ENCODE peak calls at places on chromosomes 5 and 9, in eight cellular contexts. One of them, this sample, is unnamed.
A peak's percentile ranks its signal among the peaks of the same experiment; 100 is the strongest.

GRCh38 chr5:72280655-72281069 is 39.4 kb downstream of the MRPS27 start:
- DNase-seq in neuronal stem cell: no peak
- DNase-seq in astrocyte of the spinal cord: peak; percentile 72
- DNase-seq in GM03348: peak; percentile 56
- DNase-seq in stimulated activated CD8-positive, alpha-beta memory T cell treated with anti-CD3 and anti-CD28 coated beads, Interleukin-4, amount 100 ng/mL, for 24 hours: no peak
- DNase-seq in stimulated activated CD4-positive, alpha-beta T cell treated with anti-CD3 and anti-CD28 coated beads, Interleukin-15, amount 100 ng/mL, for 1 hour: no peak
- DNase-seq in GM23248: peak; percentile 70
- DNase-seq in bronchial epithelial cell: peak; percentile 33
- DNase-seq in this sample: no peak

GRCh38 chr9:121786998-121787422 is 135.6 kb downstream of the DAB2IP start:
- DNase-seq in neuronal stem cell: no peak
- DNase-seq in astrocyte of the spinal cord: no peak
- DNase-seq in GM03348: no peak
- DNase-seq in stimulated activated CD8-positive, alpha-beta memory T cell treated with anti-CD3 and anti-CD28 coated beads, Interleukin-4, amount 100 ng/mL, for 24 hours: no peak
- DNase-seq in stimulated activated CD4-positive, alpha-beta T cell treated with anti-CD3 and anti-CD28 coated beads, Interleukin-15, amount 100 ng/mL, for 1 hour: no peak
- DNase-seq in GM23248: no peak
- DNase-seq in bronchial epithelial cell: no peak
- DNase-seq in this sample: no peak

GRCh38 chr5:16889203-16889971 is 46.7 kb downstream of the MYO10 start:
- DNase-seq in neuronal stem cell: no peak
- DNase-seq in astrocyte of the spinal cord: peak; percentile 82
- DNase-seq in GM03348: peak; percentile 33
- DNase-seq in stimulated activated CD8-positive, alpha-beta memory T cell treated with anti-CD3 and anti-CD28 coated beads, Interleukin-4, amount 100 ng/mL, for 24 hours: no peak
- DNase-seq in stimulated activated CD4-positive, alpha-beta T cell treated with anti-CD3 and anti-CD28 coated beads, Interleukin-15, amount 100 ng/mL, for 1 hour: no peak
- DNase-seq in GM23248: peak; percentile 40
- DNase-seq in bronchial epithelial cell: peak; percentile 42
- DNase-seq in this sample: peak; percentile 93

GRCh38 chr9:134855900-134856377 is 24.7 kb upstream of the FCN2 start:
- DNase-seq in neuronal stem cell: no peak
- DNase-seq in astrocyte of the spinal cord: no peak
- DNase-seq in GM03348: no peak
- DNase-seq in stimulated activated CD8-positive, alpha-beta memory T cell treated with anti-CD3 and anti-CD28 coated beads, Interleukin-4, amount 100 ng/mL, for 24 hours: no peak
- DNase-seq in stimulated activated CD4-positive, alpha-beta T cell treated with anti-CD3 and anti-CD28 coated beads, Interleukin-15, amount 100 ng/mL, for 1 hour: no peak
- DNase-seq in GM23248: no peak
- DNase-seq in bronchial epithelial cell: no peak
- DNase-seq in this sample: no peak

GRCh38 chr5:141734501-141735231 is 52.6 kb upstream of the ARAP3 start:
- DNase-seq in neuronal stem cell: peak; percentile 72
- DNase-seq in astrocyte of the spinal cord: peak; percentile 54
- DNase-seq in GM03348: peak; percentile 89
- DNase-seq in stimulated activated CD8-positive, alpha-beta memory T cell treated with anti-CD3 and anti-CD28 coated beads, Interleukin-4, amount 100 ng/mL, for 24 hours: no peak
- DNase-seq in stimulated activated CD4-positive, alpha-beta T cell treated with anti-CD3 and anti-CD28 coated beads, Interleukin-15, amount 100 ng/mL, for 1 hour: no peak
- DNase-seq in GM23248: peak; percentile 78
- DNase-seq in bronchial epithelial cell: peak; percentile 70
- DNase-seq in this sample: no peak

GRCh38 chr5:73701566-73701965 is 75.6 kb downstream of the ARHGEF28 start:
- DNase-seq in neuronal stem cell: no peak
- DNase-seq in astrocyte of the spinal cord: no peak
- DNase-seq in GM03348: no peak
- DNase-seq in stimulated activated CD8-positive, alpha-beta memory T cell treated with anti-CD3 and anti-CD28 coated beads, Interleukin-4, amount 100 ng/mL, for 24 hours: no peak
- DNase-seq in stimulated activated CD4-positive, alpha-beta T cell treated with anti-CD3 and anti-CD28 coated beads, Interleukin-15, amount 100 ng/mL, for 1 hour: no peak
- DNase-seq in GM23248: peak; percentile 30
- DNase-seq in bronchial epithelial cell: peak; percentile 95
- DNase-seq in this sample: peak; percentile 69

GRCh38 chr5:1118231-1118698 is 6.4 kb upstream of the SLC12A7 start:
- DNase-seq in neuronal stem cell: no peak
- DNase-seq in astrocyte of the spinal cord: no peak
- DNase-seq in GM03348: no peak
- DNase-seq in stimulated activated CD8-positive, alpha-beta memory T cell treated with anti-CD3 and anti-CD28 coated beads, Interleukin-4, amount 100 ng/mL, for 24 hours: no peak
- DNase-seq in stimulated activated CD4-positive, alpha-beta T cell treated with anti-CD3 and anti-CD28 coated beads, Interleukin-15, amount 100 ng/mL, for 1 hour: no peak
- DNase-seq in GM23248: no peak
- DNase-seq in bronchial epithelial cell: peak; percentile 47
- DNase-seq in this sample: no peak

GRCh38 chr9:121445986-121446385 is 53.7 kb downstream of the GGTA1 start:
- DNase-seq in neuronal stem cell: no peak
- DNase-seq in astrocyte of the spinal cord: no peak
- DNase-seq in GM03348: no peak
- DNase-seq in stimulated activated CD8-positive, alpha-beta memory T cell treated with anti-CD3 and anti-CD28 coated beads, Interleukin-4, amount 100 ng/mL, for 24 hours: no peak
- DNase-seq in stimulated activated CD4-positive, alpha-beta T cell treated with anti-CD3 and anti-CD28 coated beads, Interleukin-15, amount 100 ng/mL, for 1 hour: no peak
- DNase-seq in GM23248: no peak
- DNase-seq in bronchial epithelial cell: no peak
- DNase-seq in this sample: no peak

GRCh38 chr5:136722581-136722980 is 357.2 kb upstream of the TRPC7 start:
- DNase-seq in neuronal stem cell: no peak
- DNase-seq in astrocyte of the spinal cord: no peak
- DNase-seq in GM03348: no peak
- DNase-seq in stimulated activated CD8-positive, alpha-beta memory T cell treated with anti-CD3 and anti-CD28 coated beads, Interleukin-4, amount 100 ng/mL, for 24 hours: no peak
- DNase-seq in stimulated activated CD4-positive, alpha-beta T cell treated with anti-CD3 and anti-CD28 coated beads, Interleukin-15, amount 100 ng/mL, for 1 hour: no peak
- DNase-seq in GM23248: no peak
- DNase-seq in bronchial epithelial cell: no peak
- DNase-seq in this sample: no peak

GRCh38 chr5:66871651-66872050 is 275.5 kb downstream of the MAST4 start:
- DNase-seq in neuronal stem cell: no peak
- DNase-seq in astrocyte of the spinal cord: no peak
- DNase-seq in GM03348: no peak
- DNase-seq in stimulated activated CD8-positive, alpha-beta memory T cell treated with anti-CD3 and anti-CD28 coated beads, Interleukin-4, amount 100 ng/mL, for 24 hours: no peak
- DNase-seq in stimulated activated CD4-positive, alpha-beta T cell treated with anti-CD3 and anti-CD28 coated beads, Interleukin-15, amount 100 ng/mL, for 1 hour: no peak
- DNase-seq in GM23248: no peak
- DNase-seq in bronchial epithelial cell: no peak
- DNase-seq in this sample: no peak

GRCh38 chr9:25602366-25603044 is 75.7 kb downstream of the TUSC1 start:
- DNase-seq in neuronal stem cell: no peak
- DNase-seq in astrocyte of the spinal cord: no peak
- DNase-seq in GM03348: no peak
- DNase-seq in stimulated activated CD8-positive, alpha-beta memory T cell treated with anti-CD3 and anti-CD28 coated beads, Interleukin-4, amount 100 ng/mL, for 24 hours: no peak
- DNase-seq in stimulated activated CD4-positive, alpha-beta T cell treated with anti-CD3 and anti-CD28 coated beads, Interleukin-15, amount 100 ng/mL, for 1 hour: no peak
- DNase-seq in GM23248: no peak
- DNase-seq in bronchial epithelial cell: peak; percentile 21
- DNase-seq in this sample: peak; percentile 86

GRCh38 chr5:175282611-175283225 is 161.3 kb downstream of the DRD1 start:
- DNase-seq in neuronal stem cell: no peak
- DNase-seq in astrocyte of the spinal cord: no peak
- DNase-seq in GM03348: no peak
- DNase-seq in stimulated activated CD8-positive, alpha-beta memory T cell treated with anti-CD3 and anti-CD28 coated beads, Interleukin-4, amount 100 ng/mL, for 24 hours: no peak
- DNase-seq in stimulated activated CD4-positive, alpha-beta T cell treated with anti-CD3 and anti-CD28 coated beads, Interleukin-15, amount 100 ng/mL, for 1 hour: no peak
- DNase-seq in GM23248: no peak
- DNase-seq in bronchial epithelial cell: peak; percentile 56
- DNase-seq in this sample: no peak

GRCh38 chr5:31408814-31409213 is 123.1 kb downstream of the DROSHA start:
- DNase-seq in neuronal stem cell: no peak
- DNase-seq in astrocyte of the spinal cord: peak; percentile 63
- DNase-seq in GM03348: peak; percentile 44
- DNase-seq in stimulated activated CD8-positive, alpha-beta memory T cell treated with anti-CD3 and anti-CD28 coated beads, Interleukin-4, amount 100 ng/mL, for 24 hours: no peak
- DNase-seq in stimulated activated CD4-positive, alpha-beta T cell treated with anti-CD3 and anti-CD28 coated beads, Interleukin-15, amount 100 ng/mL, for 1 hour: no peak
- DNase-seq in GM23248: peak; percentile 72
- DNase-seq in bronchial epithelial cell: peak; percentile 98
- DNase-seq in this sample: no peak

GRCh38 chr9:118401551-118401950 is 697.3 kb downstream of the TLR4 start:
- DNase-seq in neuronal stem cell: no peak
- DNase-seq in astrocyte of the spinal cord: no peak
- DNase-seq in GM03348: no peak
- DNase-seq in stimulated activated CD8-positive, alpha-beta memory T cell treated with anti-CD3 and anti-CD28 coated beads, Interleukin-4, amount 100 ng/mL, for 24 hours: no peak
- DNase-seq in stimulated activated CD4-positive, alpha-beta T cell treated with anti-CD3 and anti-CD28 coated beads, Interleukin-15, amount 100 ng/mL, for 1 hour: no peak
- DNase-seq in GM23248: no peak
- DNase-seq in bronchial epithelial cell: no peak
- DNase-seq in this sample: no peak

GRCh38 chr9:133027134-133027533 is 3.7 kb upstream of the GTF3C5 start:
- DNase-seq in neuronal stem cell: no peak
- DNase-seq in astrocyte of the spinal cord: no peak
- DNase-seq in GM03348: no peak
- DNase-seq in stimulated activated CD8-positive, alpha-beta memory T cell treated with anti-CD3 and anti-CD28 coated beads, Interleukin-4, amount 100 ng/mL, for 24 hours: no peak
- DNase-seq in stimulated activated CD4-positive, alpha-beta T cell treated with anti-CD3 and anti-CD28 coated beads, Interleukin-15, amount 100 ng/mL, for 1 hour: no peak
- DNase-seq in GM23248: no peak
- DNase-seq in bronchial epithelial cell: no peak
- DNase-seq in this sample: no peak

GRCh38 chr5:122403256-122403655 is 91.2 kb downstream of the SNCAIP start:
- DNase-seq in neuronal stem cell: no peak
- DNase-seq in astrocyte of the spinal cord: no peak
- DNase-seq in GM03348: no peak
- DNase-seq in stimulated activated CD8-positive, alpha-beta memory T cell treated with anti-CD3 and anti-CD28 coated beads, Interleukin-4, amount 100 ng/mL, for 24 hours: no peak
- DNase-seq in stimulated activated CD4-positive, alpha-beta T cell treated with anti-CD3 and anti-CD28 coated beads, Interleukin-15, amount 100 ng/mL, for 1 hour: no peak
- DNase-seq in GM23248: no peak
- DNase-seq in bronchial epithelial cell: no peak
- DNase-seq in this sample: no peak

GRCh38 chr5:33936004-33936380 is 194 bp upstream of the RXFP3 start:
- DNase-seq in neuronal stem cell: peak; percentile 80
- DNase-seq in astrocyte of the spinal cord: peak; percentile 71
- DNase-seq in GM03348: peak; percentile 90
- DNase-seq in stimulated activated CD8-positive, alpha-beta memory T cell treated with anti-CD3 and anti-CD28 coated beads, Interleukin-4, amount 100 ng/mL, for 24 hours: peak; percentile 18
- DNase-seq in stimulated activated CD4-positive, alpha-beta T cell treated with anti-CD3 and anti-CD28 coated beads, Interleukin-15, amount 100 ng/mL, for 1 hour: no peak
- DNase-seq in GM23248: peak; percentile 84
- DNase-seq in bronchial epithelial cell: peak; percentile 4
- DNase-seq in this sample: peak; percentile 19

GRCh38 chr5:8686707-8687106 is 817.8 kb downstream of the MTRR start:
- DNase-seq in neuronal stem cell: no peak
- DNase-seq in astrocyte of the spinal cord: peak; percentile 15
- DNase-seq in GM03348: peak; percentile 62
- DNase-seq in stimulated activated CD8-positive, alpha-beta memory T cell treated with anti-CD3 and anti-CD28 coated beads, Interleukin-4, amount 100 ng/mL, for 24 hours: no peak
- DNase-seq in stimulated activated CD4-positive, alpha-beta T cell treated with anti-CD3 and anti-CD28 coated beads, Interleukin-15, amount 100 ng/mL, for 1 hour: no peak
- DNase-seq in GM23248: peak; percentile 81
- DNase-seq in bronchial epithelial cell: no peak
- DNase-seq in this sample: no peak

GRCh38 chr9:78115073-78115472 is 83.5 kb upstream of the GNAQ start:
- DNase-seq in neuronal stem cell: no peak
- DNase-seq in astrocyte of the spinal cord: no peak
- DNase-seq in GM03348: no peak
- DNase-seq in stimulated activated CD8-positive, alpha-beta memory T cell treated with anti-CD3 and anti-CD28 coated beads, Interleukin-4, amount 100 ng/mL, for 24 hours: no peak
- DNase-seq in stimulated activated CD4-positive, alpha-beta T cell treated with anti-CD3 and anti-CD28 coated beads, Interleukin-15, amount 100 ng/mL, for 1 hour: no peak
- DNase-seq in GM23248: peak; percentile 19
- DNase-seq in bronchial epithelial cell: no peak
- DNase-seq in this sample: no peak

GRCh38 chr5:55344392-55344992 is 36.7 kb downstream of the MTREX start:
- DNase-seq in neuronal stem cell: peak; percentile 47
- DNase-seq in astrocyte of the spinal cord: peak; percentile 78
- DNase-seq in GM03348: peak; percentile 58
- DNase-seq in stimulated activated CD8-positive, alpha-beta memory T cell treated with anti-CD3 and anti-CD28 coated beads, Interleukin-4, amount 100 ng/mL, for 24 hours: peak; percentile 30
- DNase-seq in stimulated activated CD4-positive, alpha-beta T cell treated with anti-CD3 and anti-CD28 coated beads, Interleukin-15, amount 100 ng/mL, for 1 hour: peak; percentile 9
- DNase-seq in GM23248: peak; percentile 53
- DNase-seq in bronchial epithelial cell: peak; percentile 61
- DNase-seq in this sample: peak; percentile 59

GRCh38 chr9:109497193-109498165 is 628 bp downstream of the PTPN3 start:
- DNase-seq in neuronal stem cell: no peak
- DNase-seq in astrocyte of the spinal cord: no peak
- DNase-seq in GM03348: peak; percentile 22
- DNase-seq in stimulated activated CD8-positive, alpha-beta memory T cell treated with anti-CD3 and anti-CD28 coated beads, Interleukin-4, amount 100 ng/mL, for 24 hours: no peak
- DNase-seq in stimulated activated CD4-positive, alpha-beta T cell treated with anti-CD3 and anti-CD28 coated beads, Interleukin-15, amount 100 ng/mL, for 1 hour: no peak
- DNase-seq in GM23248: peak; percentile 54
- DNase-seq in bronchial epithelial cell: peak; percentile 54
- DNase-seq in this sample: peak; percentile 30

GRCh38 chr9:70195456-70195855 is 63.3 kb upstream of the SMC5 start:
- DNase-seq in neuronal stem cell: no peak
- DNase-seq in astrocyte of the spinal cord: no peak
- DNase-seq in GM03348: peak; percentile 23
- DNase-seq in stimulated activated CD8-positive, alpha-beta memory T cell treated with anti-CD3 and anti-CD28 coated beads, Interleukin-4, amount 100 ng/mL, for 24 hours: no peak
- DNase-seq in stimulated activated CD4-positive, alpha-beta T cell treated with anti-CD3 and anti-CD28 coated beads, Interleukin-15, amount 100 ng/mL, for 1 hour: no peak
- DNase-seq in GM23248: peak; percentile 73
- DNase-seq in bronchial epithelial cell: peak; percentile 13
- DNase-seq in this sample: no peak

GRCh38 chr9:82987370-82987769 is 75.6 kb downstream of the RASEF start:
- DNase-seq in neuronal stem cell: no peak
- DNase-seq in astrocyte of the spinal cord: no peak
- DNase-seq in GM03348: no peak
- DNase-seq in stimulated activated CD8-positive, alpha-beta memory T cell treated with anti-CD3 and anti-CD28 coated beads, Interleukin-4, amount 100 ng/mL, for 24 hours: no peak
- DNase-seq in stimulated activated CD4-positive, alpha-beta T cell treated with anti-CD3 and anti-CD28 coated beads, Interleukin-15, amount 100 ng/mL, for 1 hour: no peak
- DNase-seq in GM23248: no peak
- DNase-seq in bronchial epithelial cell: no peak
- DNase-seq in this sample: no peak

GRCh38 chr9:126965541-126966428 is 51.2 kb downstream of the RALGPS1 start:
- DNase-seq in neuronal stem cell: peak; percentile 20
- DNase-seq in astrocyte of the spinal cord: peak; percentile 59
- DNase-seq in GM03348: peak; percentile 80
- DNase-seq in stimulated activated CD8-positive, alpha-beta memory T cell treated with anti-CD3 and anti-CD28 coated beads, Interleukin-4, amount 100 ng/mL, for 24 hours: peak; percentile 30
- DNase-seq in stimulated activated CD4-positive, alpha-beta T cell treated with anti-CD3 and anti-CD28 coated beads, Interleukin-15, amount 100 ng/mL, for 1 hour: no peak
- DNase-seq in GM23248: peak; percentile 77
- DNase-seq in bronchial epithelial cell: peak; percentile 45
- DNase-seq in this sample: no peak

GRCh38 chr9:69395718-69396117 is 70.7 kb downstream of the ENTREP1 start:
- DNase-seq in neuronal stem cell: no peak
- DNase-seq in astrocyte of the spinal cord: no peak
- DNase-seq in GM03348: no peak
- DNase-seq in stimulated activated CD8-positive, alpha-beta memory T cell treated with anti-CD3 and anti-CD28 coated beads, Interleukin-4, amount 100 ng/mL, for 24 hours: no peak
- DNase-seq in stimulated activated CD4-positive, alpha-beta T cell treated with anti-CD3 and anti-CD28 coated beads, Interleukin-15, amount 100 ng/mL, for 1 hour: no peak
- DNase-seq in GM23248: no peak
- DNase-seq in bronchial epithelial cell: no peak
- DNase-seq in this sample: no peak

GRCh38 chr5:163809480-163809879 is 304.1 kb downstream of the MAT2B start:
- DNase-seq in neuronal stem cell: no peak
- DNase-seq in astrocyte of the spinal cord: no peak
- DNase-seq in GM03348: no peak
- DNase-seq in stimulated activated CD8-positive, alpha-beta memory T cell treated with anti-CD3 and anti-CD28 coated beads, Interleukin-4, amount 100 ng/mL, for 24 hours: no peak
- DNase-seq in stimulated activated CD4-positive, alpha-beta T cell treated with anti-CD3 and anti-CD28 coated beads, Interleukin-15, amount 100 ng/mL, for 1 hour: no peak
- DNase-seq in GM23248: no peak
- DNase-seq in bronchial epithelial cell: no peak
- DNase-seq in this sample: no peak

GRCh38 chr5:78776637-78777036 is 128.1 kb upstream of the LHFPL2 start:
- DNase-seq in neuronal stem cell: no peak
- DNase-seq in astrocyte of the spinal cord: peak; percentile 47
- DNase-seq in GM03348: no peak
- DNase-seq in stimulated activated CD8-positive, alpha-beta memory T cell treated with anti-CD3 and anti-CD28 coated beads, Interleukin-4, amount 100 ng/mL, for 24 hours: no peak
- DNase-seq in stimulated activated CD4-positive, alpha-beta T cell treated with anti-CD3 and anti-CD28 coated beads, Interleukin-15, amount 100 ng/mL, for 1 hour: no peak
- DNase-seq in GM23248: peak; percentile 36
- DNase-seq in bronchial epithelial cell: no peak
- DNase-seq in this sample: no peak

GRCh38 chr5:73818357-73818756 is 192.4 kb downstream of the ARHGEF28 start:
- DNase-seq in neuronal stem cell: no peak
- DNase-seq in astrocyte of the spinal cord: peak; percentile 71
- DNase-seq in GM03348: peak; percentile 47
- DNase-seq in stimulated activated CD8-positive, alpha-beta memory T cell treated with anti-CD3 and anti-CD28 coated beads, Interleukin-4, amount 100 ng/mL, for 24 hours: no peak
- DNase-seq in stimulated activated CD4-positive, alpha-beta T cell treated with anti-CD3 and anti-CD28 coated beads, Interleukin-15, amount 100 ng/mL, for 1 hour: no peak
- DNase-seq in GM23248: peak; percentile 77
- DNase-seq in bronchial epithelial cell: peak; percentile 83
- DNase-seq in this sample: no peak

GRCh38 chr5:53643445-53643844 is 83.0 kb downstream of the NDUFS4 start:
- DNase-seq in neuronal stem cell: peak; percentile 12
- DNase-seq in astrocyte of the spinal cord: no peak
- DNase-seq in GM03348: no peak
- DNase-seq in stimulated activated CD8-positive, alpha-beta memory T cell treated with anti-CD3 and anti-CD28 coated beads, Interleukin-4, amount 100 ng/mL, for 24 hours: no peak
- DNase-seq in stimulated activated CD4-positive, alpha-beta T cell treated with anti-CD3 and anti-CD28 coated beads, Interleukin-15, amount 100 ng/mL, for 1 hour: no peak
- DNase-seq in GM23248: no peak
- DNase-seq in bronchial epithelial cell: peak; percentile 32
- DNase-seq in this sample: peak; percentile 4

GRCh38 chr5:131164931-131165727 is at the start of gene HINT1:
- DNase-seq in neuronal stem cell: peak; percentile 88
- DNase-seq in astrocyte of the spinal cord: peak; percentile 90
- DNase-seq in GM03348: peak; percentile 98
- DNase-seq in stimulated activated CD8-positive, alpha-beta memory T cell treated with anti-CD3 and anti-CD28 coated beads, Interleukin-4, amount 100 ng/mL, for 24 hours: peak; percentile 91
- DNase-seq in stimulated activated CD4-positive, alpha-beta T cell treated with anti-CD3 and anti-CD28 coated beads, Interleukin-15, amount 100 ng/mL, for 1 hour: peak; percentile 84
- DNase-seq in GM23248: peak; percentile 89
- DNase-seq in bronchial epithelial cell: peak; percentile 83
- DNase-seq in this sample: peak; percentile 68

GRCh38 chr9:3150030-3150429 is 306.1 kb upstream of the PUM3 start:
- DNase-seq in neuronal stem cell: no peak
- DNase-seq in astrocyte of the spinal cord: no peak
- DNase-seq in GM03348: no peak
- DNase-seq in stimulated activated CD8-positive, alpha-beta memory T cell treated with anti-CD3 and anti-CD28 coated beads, Interleukin-4, amount 100 ng/mL, for 24 hours: no peak
- DNase-seq in stimulated activated CD4-positive, alpha-beta T cell treated with anti-CD3 and anti-CD28 coated beads, Interleukin-15, amount 100 ng/mL, for 1 hour: no peak
- DNase-seq in GM23248: no peak
- DNase-seq in bronchial epithelial cell: no peak
- DNase-seq in this sample: no peak

GRCh38 chr9:26833792-26834191 is 58.8 kb downstream of the CAAP1 start:
- DNase-seq in neuronal stem cell: no peak
- DNase-seq in astrocyte of the spinal cord: no peak
- DNase-seq in GM03348: peak; percentile 14
- DNase-seq in stimulated activated CD8-positive, alpha-beta memory T cell treated with anti-CD3 and anti-CD28 coated beads, Interleukin-4, amount 100 ng/mL, for 24 hours: no peak
- DNase-seq in stimulated activated CD4-positive, alpha-beta T cell treated with anti-CD3 and anti-CD28 coated beads, Interleukin-15, amount 100 ng/mL, for 1 hour: no peak
- DNase-seq in GM23248: peak; percentile 14
- DNase-seq in bronchial epithelial cell: no peak
- DNase-seq in this sample: no peak

GRCh38 chr9:7320139-7320538 is 479.4 kb downstream of the DMAC1 start:
- DNase-seq in neuronal stem cell: no peak
- DNase-seq in astrocyte of the spinal cord: peak; percentile 84
- DNase-seq in GM03348: peak; percentile 65
- DNase-seq in stimulated activated CD8-positive, alpha-beta memory T cell treated with anti-CD3 and anti-CD28 coated beads, Interleukin-4, amount 100 ng/mL, for 24 hours: no peak
- DNase-seq in stimulated activated CD4-positive, alpha-beta T cell treated with anti-CD3 and anti-CD28 coated beads, Interleukin-15, amount 100 ng/mL, for 1 hour: no peak
- DNase-seq in GM23248: peak; percentile 94
- DNase-seq in bronchial epithelial cell: peak; percentile 96
- DNase-seq in this sample: no peak

GRCh38 chr9:103471241-103471640 is 476.1 kb downstream of the CYLC2 start:
- DNase-seq in neuronal stem cell: no peak
- DNase-seq in astrocyte of the spinal cord: no peak
- DNase-seq in GM03348: no peak
- DNase-seq in stimulated activated CD8-positive, alpha-beta memory T cell treated with anti-CD3 and anti-CD28 coated beads, Interleukin-4, amount 100 ng/mL, for 24 hours: no peak
- DNase-seq in stimulated activated CD4-positive, alpha-beta T cell treated with anti-CD3 and anti-CD28 coated beads, Interleukin-15, amount 100 ng/mL, for 1 hour: no peak
- DNase-seq in GM23248: no peak
- DNase-seq in bronchial epithelial cell: no peak
- DNase-seq in this sample: no peak